ENCODE peak calls at places on chromosome 16, in four cellular contexts. One of them, this sample, is unnamed.

GRCh38 chr16:31537362-31537921 is 9.7 kb downstream of the AHSP start:
- DNase-seq in adrenal gland: no peak
- DNase-seq in cardiac muscle cell: peak; percentile 9
- DNase-seq in Karpas-422: no peak
- DNase-seq in this sample: no peak

GRCh38 chr16:84024854-84025253 is 17.7 kb downstream of the SLC38A8 start:
- DNase-seq in cardiac muscle cell: peak; percentile 69
- DNase-seq in adrenal gland: no peak
- DNase-seq in Karpas-422: no peak
- DNase-seq in this sample: no peak

GRCh38 chr16:89918453-89919347 is at the start of gene MC1R:
- DNase-seq in cardiac muscle cell: peak; percentile 67
- DNase-seq in adrenal gland: no peak
- DNase-seq in Karpas-422: peak; percentile 87
- DNase-seq in this sample: peak; percentile 78

GRCh38 chr16:76583466-76583865 is 306.3 kb downstream of the CNTNAP4 start:
- DNase-seq in Karpas-422: no peak
- DNase-seq in cardiac muscle cell: peak; percentile 22
- DNase-seq in adrenal gland: no peak
- DNase-seq in this sample: peak; percentile 60

GRCh38 chr16:17258848-17259713 is 211.7 kb downstream of the XYLT1 start:
- DNase-seq in cardiac muscle cell: no peak
- DNase-seq in adrenal gland: no peak
- DNase-seq in Karpas-422: peak; percentile 63
- DNase-seq in this sample: no peak

GRCh38 chr16:84138824-84139627 is 6.0 kb downstream of the HSDL1 start:
- DNase-seq in Karpas-422: peak; percentile 73
- DNase-seq in cardiac muscle cell: no peak
- DNase-seq in adrenal gland: peak; percentile 54
- DNase-seq in this sample: peak; percentile 79

GRCh38 chr16:72832640-72833039 is 215.3 kb downstream of the ZFHX3 start:
- DNase-seq in adrenal gland: peak; percentile 79
- DNase-seq in cardiac muscle cell: peak; percentile 85
- DNase-seq in Karpas-422: peak; percentile 88
- DNase-seq in this sample: peak; percentile 91

GRCh38 chr16:68367034-68367433 is 56.2 kb downstream of the PRMT7 start:
- DNase-seq in adrenal gland: no peak
- DNase-seq in cardiac muscle cell: peak; percentile 48
- DNase-seq in Karpas-422: peak; percentile 77
- DNase-seq in this sample: peak; percentile 80

GRCh38 chr16:89197033-89197632 is 3.2 kb downstream of the SLC22A31 start:
- DNase-seq in Karpas-422: no peak
- DNase-seq in cardiac muscle cell: no peak
- DNase-seq in adrenal gland: no peak
- DNase-seq in this sample: no peak

GRCh38 chr16:55204923-55205322 is 119.1 kb upstream of the IRX6 start:
- DNase-seq in Karpas-422: no peak
- DNase-seq in adrenal gland: no peak
- DNase-seq in cardiac muscle cell: no peak
- DNase-seq in this sample: no peak

GRCh38 chr16:57032931-57033330 is 43.6 kb downstream of the NLRC5 start:
- DNase-seq in cardiac muscle cell: no peak
- DNase-seq in Karpas-422: no peak
- DNase-seq in adrenal gland: no peak
- DNase-seq in this sample: no peak

GRCh38 chr16:48295493-48296281 is 48.3 kb upstream of the ABCC11 start:
- DNase-seq in cardiac muscle cell: no peak
- DNase-seq in Karpas-422: no peak
- DNase-seq in adrenal gland: no peak
- DNase-seq in this sample: no peak

GRCh38 chr16:84643180-84643583 is 5.1 kb upstream of the KLHL36 start:
- DNase-seq in cardiac muscle cell: peak; percentile 92
- DNase-seq in Karpas-422: no peak
- DNase-seq in adrenal gland: peak; percentile 92
- DNase-seq in this sample: no peak

GRCh38 chr16:1610841-1611653 is 825 bp downstream of the IFT140 start:
- DNase-seq in adrenal gland: peak; percentile 77
- DNase-seq in Karpas-422: no peak
- DNase-seq in cardiac muscle cell: no peak
- DNase-seq in this sample: no peak

GRCh38 chr16:52095466-52095865 is 451.5 kb downstream of the TOX3 start:
- DNase-seq in Karpas-422: no peak
- DNase-seq in adrenal gland: no peak
- DNase-seq in cardiac muscle cell: no peak
- DNase-seq in this sample: no peak

GRCh38 chr16:6695666-6696065 is 637.0 kb upstream of the RBFOX1 start:
- DNase-seq in cardiac muscle cell: no peak
- DNase-seq in adrenal gland: no peak
- DNase-seq in Karpas-422: no peak
- DNase-seq in this sample: no peak

GRCh38 chr16:81994485-81994884 is 16.8 kb downstream of the SDR42E1 start:
- DNase-seq in cardiac muscle cell: no peak
- DNase-seq in Karpas-422: peak; percentile 77
- DNase-seq in adrenal gland: no peak
- DNase-seq in this sample: peak; percentile 23

GRCh38 chr16:12066823-12067222 is 90.3 kb downstream of the SNX29 start:
- DNase-seq in Karpas-422: no peak
- DNase-seq in adrenal gland: no peak
- DNase-seq in cardiac muscle cell: no peak
- DNase-seq in this sample: no peak

GRCh38 chr16:8899709-8900317 is 17.7 kb downstream of the LITAFD start:
- DNase-seq in cardiac muscle cell: no peak
- DNase-seq in Karpas-422: no peak
- DNase-seq in adrenal gland: no peak
- DNase-seq in this sample: no peak

GRCh38 chr16:81939164-81940067 is 71.9 kb downstream of the SDR42E1 start:
- DNase-seq in Karpas-422: no peak
- DNase-seq in cardiac muscle cell: no peak
- DNase-seq in adrenal gland: no peak
- DNase-seq in this sample: peak; percentile 16

GRCh38 chr16:73092236-73092781 is 44.4 kb upstream of the ZFHX3 start:
- DNase-seq in cardiac muscle cell: no peak
- DNase-seq in Karpas-422: no peak
- DNase-seq in adrenal gland: no peak
- DNase-seq in this sample: no peak

GRCh38 chr16:8146613-8147012 is 443.7 kb downstream of the TMEM114 start:
- DNase-seq in adrenal gland: no peak
- DNase-seq in cardiac muscle cell: no peak
- DNase-seq in Karpas-422: no peak
- DNase-seq in this sample: no peak

GRCh38 chr16:21186326-21186691 is 25.1 kb downstream of the ZP2 start:
- DNase-seq in cardiac muscle cell: no peak
- DNase-seq in adrenal gland: no peak
- DNase-seq in Karpas-422: no peak
- DNase-seq in this sample: no peak

GRCh38 chr16:66603537-66604375 is 748 bp upstream of the CMTM3 start:
- DNase-seq in cardiac muscle cell: peak; percentile 68
- DNase-seq in adrenal gland: peak; percentile 77
- DNase-seq in Karpas-422: peak; percentile 68
- DNase-seq in this sample: peak; percentile 90

GRCh38 chr16:70696952-70697600 is 11.2 kb upstream of the MTSS2 start:
- DNase-seq in Karpas-422: no peak
- DNase-seq in cardiac muscle cell: no peak
- DNase-seq in adrenal gland: no peak
- DNase-seq in this sample: no peak

GRCh38 chr16:64629622-64630021 is 492.2 kb downstream of the CDH11 start:
- DNase-seq in adrenal gland: no peak
- DNase-seq in Karpas-422: no peak
- DNase-seq in cardiac muscle cell: no peak
- DNase-seq in this sample: no peak

GRCh38 chr16:55487048-55487803 is 8.2 kb downstream of the MMP2 start:
- DNase-seq in Karpas-422: no peak
- DNase-seq in adrenal gland: no peak
- DNase-seq in cardiac muscle cell: peak; percentile 95
- DNase-seq in this sample: no peak

GRCh38 chr16:19115148-19116021 is 1.6 kb downstream of the ITPRIPL2 start:
- DNase-seq in adrenal gland: no peak
- DNase-seq in cardiac muscle cell: no peak
- DNase-seq in Karpas-422: no peak
- DNase-seq in this sample: no peak
- H3K4me3 ChIP-seq in adrenal gland: peak overlapping the region; percentile 58
- H3K4me3 ChIP-seq in cardiac muscle cell: no peak overlapping the region
- H3K4me3 ChIP-seq in Karpas-422: no peak overlapping the region
- H3K4me3 ChIP-seq in this sample: peak overlapping the region; percentile 53

GRCh38 chr16:53518550-53519416 is 15.8 kb upstream of the AKTIP start:
- DNase-seq in adrenal gland: peak; percentile 34
- DNase-seq in cardiac muscle cell: peak; percentile 94
- DNase-seq in Karpas-422: no peak
- DNase-seq in this sample: no peak

GRCh38 chr16:53519417-53520091 is 16.5 kb upstream of the AKTIP start:
- DNase-seq in adrenal gland: no peak
- DNase-seq in cardiac muscle cell: no peak
- DNase-seq in Karpas-422: no peak
- DNase-seq in this sample: no peak

GRCh38 chr16:53517851-53518250 is 14.8 kb upstream of the AKTIP start:
- DNase-seq in cardiac muscle cell: no peak
- DNase-seq in adrenal gland: no peak
- DNase-seq in Karpas-422: no peak
- DNase-seq in this sample: no peak

GRCh38 chr16:53515259-53515658 is 12.2 kb upstream of the AKTIP start:
- DNase-seq in Karpas-422: no peak
- DNase-seq in cardiac muscle cell: peak; percentile 88
- DNase-seq in adrenal gland: no peak
- DNase-seq in this sample: no peak

GRCh38 chr16:53515811-53516210 is 12.8 kb upstream of the AKTIP start:
- DNase-seq in cardiac muscle cell: peak; percentile 11
- DNase-seq in adrenal gland: no peak
- DNase-seq in Karpas-422: no peak
- DNase-seq in this sample: no peak
- H3K4me1 ChIP-seq in cardiac muscle cell: no peaks in the 10 kb centered on the region
- H3K4me1 ChIP-seq in adrenal gland: no peaks in the 10 kb centered on the region
- H3K4me1 ChIP-seq in Karpas-422: peaks cover 3% of the 10 kb centered on the region
- H3K4me1 ChIP-seq in this sample: no peaks in the 10 kb centered on the region

GRCh38 chr16:24550295-24550694 is 10.9 kb downstream of the RBBP6 start:
- DNase-seq in adrenal gland: no peak
- DNase-seq in cardiac muscle cell: no peak
- DNase-seq in Karpas-422: no peak
- DNase-seq in this sample: no peak
- H3K27me3 ChIP-seq in adrenal gland: no peaks in the 10 kb centered on the region
- H3K27me3 ChIP-seq in cardiac muscle cell: no peaks in the 10 kb centered on the region
- H3K27me3 ChIP-seq in Karpas-422: no peaks in the 10 kb centered on the region
- H3K27me3 ChIP-seq in this sample: no peaks in the 10 kb centered on the region

DNA sequence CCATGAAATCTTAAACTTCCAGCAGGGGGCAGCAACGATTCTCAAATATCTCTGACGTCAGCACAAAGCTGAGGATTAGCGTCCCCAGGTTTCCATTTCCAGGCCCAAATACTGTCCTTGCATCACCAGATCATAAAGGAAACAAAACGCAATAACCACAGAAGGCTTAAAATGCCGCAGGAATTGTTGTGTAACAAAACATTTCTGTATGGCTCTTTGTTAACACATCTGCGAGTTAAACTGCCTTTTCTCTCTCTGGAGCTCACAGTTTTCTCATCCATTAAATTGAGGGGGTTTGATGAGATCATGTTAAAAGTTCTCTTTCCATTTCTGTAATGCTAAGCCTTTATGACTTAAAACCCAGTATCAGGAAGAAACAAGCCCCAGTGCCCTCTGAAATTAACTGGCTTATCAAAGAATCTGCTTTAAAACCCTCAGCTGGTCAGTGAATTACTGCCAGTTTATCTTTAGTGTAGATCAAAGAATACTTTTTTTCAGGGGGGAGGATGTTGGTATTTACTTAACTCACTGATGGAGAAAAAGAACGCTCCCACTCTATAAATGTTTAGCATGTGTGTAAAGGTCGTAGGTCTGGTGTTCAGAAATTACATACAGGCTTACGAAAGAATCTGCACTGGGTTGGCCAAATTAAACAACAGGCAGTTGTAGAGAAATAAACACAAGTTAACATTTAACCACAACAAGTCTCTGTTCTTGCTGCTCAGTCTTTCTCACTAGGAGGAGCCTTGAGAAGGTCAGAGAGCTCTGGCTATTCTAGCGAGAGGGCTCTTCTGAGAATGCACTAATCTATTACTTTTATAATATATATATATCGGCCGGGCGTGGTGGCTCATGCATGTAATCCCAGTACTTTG is 10.6 kb upstream of the TERF2 start:
- DNase-seq in cardiac muscle cell: peak; percentile 98
- DNase-seq in adrenal gland: peak; percentile 79
- DNase-seq in Karpas-422: peak; percentile 92
- DNase-seq in this sample: peak; percentile 92
- H3K4me3 ChIP-seq in cardiac muscle cell: no peak overlapping the region
- H3K4me3 ChIP-seq in adrenal gland: no peak overlapping the region
- H3K4me3 ChIP-seq in Karpas-422: no peak overlapping the region
- H3K4me3 ChIP-seq in this sample: no peak overlapping the region

DNA sequence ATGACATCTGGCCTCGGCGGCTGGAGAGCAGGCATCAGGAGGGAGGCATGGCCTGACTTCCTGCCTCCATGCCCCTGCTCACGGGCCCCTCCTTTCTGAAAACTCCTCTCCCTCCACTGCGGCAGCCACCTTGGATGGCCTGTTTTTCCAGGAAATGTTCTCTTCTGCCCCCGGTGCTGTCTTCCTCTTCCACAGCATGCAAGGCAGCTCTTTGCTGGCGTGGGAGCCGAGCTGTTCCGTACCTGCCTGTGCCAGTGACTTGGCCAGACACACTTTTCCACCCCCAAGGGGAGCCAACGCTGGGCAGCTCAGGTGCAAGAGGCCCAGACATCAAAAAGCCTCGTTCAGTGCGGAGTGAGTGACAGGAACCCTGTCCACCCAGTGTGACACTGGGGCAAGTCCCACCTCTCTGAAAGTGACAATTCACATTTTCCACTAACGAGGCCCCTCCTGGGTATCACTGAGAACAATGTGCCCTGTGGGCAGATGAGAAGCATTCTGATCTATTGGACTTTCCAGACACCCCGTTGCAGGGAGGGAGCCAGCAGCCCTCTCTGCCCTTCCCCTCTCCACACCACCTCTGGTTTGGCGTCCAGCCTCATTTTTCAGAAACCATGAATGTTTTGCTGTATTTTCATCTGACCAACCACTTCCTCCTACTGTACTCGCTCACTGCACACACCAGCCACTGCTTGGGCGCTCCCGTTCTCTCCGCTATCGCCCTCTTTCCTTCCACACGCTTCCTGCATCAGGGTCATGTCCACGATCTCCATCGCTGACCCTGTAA is 31.1 kb downstream of the NSMCE1 start:
- DNase-seq in cardiac muscle cell: peak; percentile 48
- DNase-seq in Karpas-422: no peak
- DNase-seq in adrenal gland: no peak
- DNase-seq in this sample: no peak
- H3K4me1 ChIP-seq in cardiac muscle cell: peaks cover 7% of the 10 kb centered on the region
- H3K4me1 ChIP-seq in Karpas-422: peaks cover 10% of the 10 kb centered on the region
- H3K4me1 ChIP-seq in adrenal gland: peaks cover 57% of the 10 kb centered on the region
- H3K4me1 ChIP-seq in this sample: no peaks in the 10 kb centered on the region

GRCh38 chr16:86584726-86585721 is 6.7 kb downstream of the FOXL1 start:
- DNase-seq in adrenal gland: no peak
- DNase-seq in Karpas-422: no peak
- DNase-seq in cardiac muscle cell: no peak
- DNase-seq in this sample: no peak

GRCh38 chr16:86585821-86586611 is 7.7 kb downstream of the FOXL1 start:
- DNase-seq in cardiac muscle cell: no peak
- DNase-seq in Karpas-422: no peak
- DNase-seq in adrenal gland: no peak
- DNase-seq in this sample: no peak

GRCh38 chr16:86587487-86587886 is 9.1 kb downstream of the FOXL1 start:
- DNase-seq in Karpas-422: no peak
- DNase-seq in adrenal gland: no peak
- DNase-seq in cardiac muscle cell: no peak
- DNase-seq in this sample: no peak

GRCh38 chr16:86581458-86581857 is 3.1 kb downstream of the FOXL1 start:
- DNase-seq in cardiac muscle cell: no peak
- DNase-seq in Karpas-422: no peak
- DNase-seq in adrenal gland: no peak
- DNase-seq in this sample: no peak

GRCh38 chr16:86584071-86584685 is 5.8 kb downstream of the FOXL1 start:
- DNase-seq in cardiac muscle cell: no peak
- DNase-seq in adrenal gland: no peak
- DNase-seq in Karpas-422: no peak
- DNase-seq in this sample: no peak
- H3K27me3 ChIP-seq in cardiac muscle cell: peaks cover 42% of the 10 kb centered on the region
- H3K27me3 ChIP-seq in adrenal gland: peaks cover 19% of the 10 kb centered on the region
- H3K27me3 ChIP-seq in Karpas-422: no peaks in the 10 kb centered on the region
- H3K27me3 ChIP-seq in this sample: no peaks in the 10 kb centered on the region

This sample was measured in HAP-1.